ENCODE peak calls at places on chromosome 2, in four cellular contexts. B, X, T and E are unnamed samples.

GRCh38 chr2:200603972-200604371 is 18.2 kb downstream of the AOX1 start:
- DNase-seq in T (no peak), X (no peak), B (no peak), E (no peak)

GRCh38 chr2:138531913-138532312 is 30.3 kb downstream of the SPOPL start:
- DNase-seq in T (no peak), X (no peak), B (no peak), E (peak)

GRCh38 chr2:219495531-219496122 is 3.1 kb upstream of the GMPPA start:
- DNase-seq in T (peak), X (no peak), B (peak), E (peak)

GRCh38 chr2:213723707-213724106 is 439.4 kb downstream of the SPAG16 start:
- DNase-seq in B (no peak), X (no peak), T (no peak), E (no peak)

GRCh38 chr2:46580416-46580815 is 101.1 kb downstream of the TMEM247 start:
- DNase-seq in T (no peak), B (no peak), X (no peak), E (no peak)

GRCh38 chr2:26998323-26998722 is 27.9 kb downstream of the MAPRE3 start:
- DNase-seq in T (no peak), B (no peak), X (no peak), E (no peak)

GRCh38 chr2:150588210-150588870 is 100.9 kb upstream of the RND3 start:
- DNase-seq in T (no peak), B (no peak), X (no peak), E (no peak)

GRCh38 chr2:227939271-227940027 is 68.0 kb downstream of the DAW1 start:
- DNase-seq in B (peak), X (no peak), T (no peak), E (no peak)

GRCh38 chr2:19688059-19688458 is 213.7 kb downstream of the TTC32 start:
- DNase-seq in B (no peak), T (no peak), X (no peak), E (peak)

GRCh38 chr2:30758315-30758714 is 48.9 kb downstream of the CAPN13 start:
- DNase-seq in X (no peak), T (no peak), B (no peak), E (no peak)

GRCh38 chr2:106745468-106745867 is 140.5 kb downstream of the ST6GAL2 start:
- DNase-seq in T (no peak), B (no peak), X (no peak), E (no peak)

GRCh38 chr2:25131567-25132295 is 36.6 kb downstream of the POMC start:
- DNase-seq in B (no peak), X (no peak), T (no peak), E (no peak)

GRCh38 chr2:191274404-191274803 is 29.2 kb downstream of the MYO1B start:
- DNase-seq in X (no peak), T (no peak), B (no peak), E (no peak)

GRCh38 chr2:101516833-101517690 is 42.1 kb upstream of the RFX8 start:
- DNase-seq in T (peak), B (no peak), X (no peak), E (no peak)

GRCh38 chr2:36461039-36461681 is 105.6 kb downstream of the CRIM1 start:
- DNase-seq in B (no peak), T (no peak), X (no peak), E (no peak)

GRCh38 chr2:64654993-64655666 is 1.4 kb upstream of the SERTAD2 start:
- DNase-seq in T (peak), B (peak), X (no peak), E (no peak)

GRCh38 chr2:239581352-239581901 is 180.6 kb upstream of the HDAC4 start:
- DNase-seq in X (no peak), B (no peak), T (no peak), E (no peak)

GRCh38 chr2:67833632-67834031 is 229.2 kb downstream of the C1D start:
- DNase-seq in X (no peak), T (no peak), B (no peak), E (no peak)

GRCh38 chr2:40395169-40396023 is 56.5 kb downstream of the SLC8A1 start:
- DNase-seq in X (no peak), B (no peak), T (no peak), E (no peak)

GRCh38 chr2:239776441-239777033 is 248.6 kb downstream of the NDUFA10 start:
- DNase-seq in B (no peak), X (no peak), T (no peak), E (no peak)

GRCh38 chr2:71458413-71459083 is 5.2 kb downstream of the DYSF start:
- DNase-seq in B (no peak), X (no peak), T (no peak), E (no peak)

GRCh38 chr2:114405486-114406250 is 36.8 kb upstream of the DPP10 start:
- DNase-seq in T (no peak), B (peak), X (no peak), E (no peak)

GRCh38 chr2:12059616-12060441 is 313.4 kb downstream of the LPIN1 start:
- DNase-seq in T (no peak), X (no peak), B (no peak), E (no peak)

GRCh38 chr2:184769038-184769437 is 170.7 kb downstream of the ZNF804A start:
- DNase-seq in B (no peak), T (no peak), X (no peak), E (no peak)

GRCh38 chr2:123913266-123913810 is 111.7 kb upstream of the CNTNAP5 start:
- DNase-seq in B (no peak), X (no peak), T (no peak), E (no peak)

GRCh38 chr2:160736629-160737028 is 243.0 kb upstream of the RBMS1 start:
- DNase-seq in B (no peak), X (no peak), T (no peak), E (no peak)

GRCh38 chr2:176139621-176140020 is 10.1 kb downstream of the HOXD8 start:
- DNase-seq in B (no peak), T (no peak), X (no peak), E (no peak)

GRCh38 chr2:48607307-48608014 is 10.2 kb upstream of the GTF2A1L start:
- DNase-seq in B (no peak), X (no peak), T (no peak), E (no peak)